ENCODE peak calls at places on chromosome 22, in four cellular contexts. R is mesendoderm, X is neural progenitor cell, Z is AG10803. F is an unnamed sample.

GRCh38 chr22:38034278-38034882 is 22.8 kb upstream of the PICK1 start:
- DNase-seq in R (peak; percentile 94), X (peak; percentile 79), Z (peak; percentile 82), F (no peak)

GRCh38 chr22:28408702-28409101 is 270.9 kb downstream of the TTC28 start:
- DNase-seq in R (no peak), X (no peak), Z (no peak), F (no peak)

GRCh38 chr22:42945736-42946135 is 69.2 kb downstream of the PACSIN2 start:
- DNase-seq in R (peak; percentile 75), X (no peak), Z (no peak), F (no peak)

GRCh38 chr22:42294034-42294985 is 23.9 kb upstream of the TCF20 start:
- DNase-seq in R (peak; percentile 89), X (peak; percentile 93), Z (peak; percentile 24), F (peak; percentile 91)

GRCh38 chr22:39913886-39914285 is 13.0 kb downstream of the GRAP2 start:
- DNase-seq in R (no peak), X (peak; percentile 85), Z (no peak), F (no peak)

GRCh38 chr22:50656122-50657070 is 16.2 kb upstream of the SHANK3 start:
- DNase-seq in R (peak; percentile 51), X (no peak), Z (peak; percentile 55), F (no peak)

GRCh38 chr22:43698403-43698802 is 113.7 kb downstream of the EFCAB6 start:
- DNase-seq in R (no peak), X (no peak), Z (peak; percentile 2), F (no peak)

GRCh38 chr22:28874061-28874460 is 9.3 kb upstream of the ZNRF3 start:
- DNase-seq in R (no peak), X (no peak), Z (no peak), F (no peak)

GRCh38 chr22:50260801-50261614 is 475 bp downstream of the MAPK12 start:
- DNase-seq in R (no peak), X (peak; percentile 73), Z (peak; percentile 61), F (peak; percentile 68)

GRCh38 chr22:49166211-49166610 is 661.5 kb downstream of the BRD1 start:
- DNase-seq in R (no peak), X (no peak), Z (no peak), F (no peak)

GRCh38 chr22:47237890-47238480 is 475.5 kb downstream of the TBC1D22A start:
- DNase-seq in R (no peak), X (no peak), Z (no peak), F (no peak)

GRCh38 chr22:40979198-40979597 is 28.0 kb downstream of the RBX1 start:
- DNase-seq in R (no peak), X (no peak), Z (no peak), F (no peak)

GRCh38 chr22:30290679-30291333 is 1.5 kb upstream of the CASTOR1 start:
- DNase-seq in R (peak; percentile 86), X (peak; percentile 48), Z (peak; percentile 75), F (no peak)

GRCh38 chr22:41966607-41967240 is 2.5 kb upstream of the SEPTIN3 start:
- DNase-seq in R (peak; percentile 97), X (peak; percentile 58), Z (peak; percentile 93), F (no peak)

GRCh38 chr22:38296372-38296771 is 20.9 kb downstream of the CSNK1E start:
- DNase-seq in R (no peak), X (no peak), Z (no peak), F (no peak)

GRCh38 chr22:19109198-19110063 is 12.8 kb downstream of the DGCR2 start:
- DNase-seq in R (no peak), X (no peak), Z (peak; percentile 78), F (no peak)

GRCh38 chr22:40107756-40108437 is 69.8 kb upstream of the TNRC6B start:
- DNase-seq in R (peak; percentile 11), X (no peak), Z (peak; percentile 72), F (no peak)

GRCh38 chr22:22047776-22048175 is 65.2 kb upstream of the TOP3B start:
- DNase-seq in R (no peak), X (no peak), Z (no peak), F (no peak)

GRCh38 chr22:30002861-30003489 is 77.3 kb upstream of the HORMAD2 start:
- DNase-seq in R (no peak), X (no peak), Z (no peak), F (no peak)

GRCh38 chr22:19788661-19789225 is 28.2 kb downstream of the TBX1 start:
- DNase-seq in R (no peak), X (no peak), Z (no peak), F (no peak)

GRCh38 chr22:21965762-21966288 is 13.2 kb upstream of the PPM1F start:
- DNase-seq in R (no peak), X (no peak), Z (no peak), F (no peak)

GRCh38 chr22:22159384-22159783 is 85.2 kb upstream of the VPREB1 start:
- DNase-seq in R (no peak), X (no peak), Z (no peak), F (no peak)

GRCh38 chr22:48974443-48975251 is 853.0 kb downstream of the BRD1 start:
- DNase-seq in R (peak; percentile 47), X (peak; percentile 18), Z (no peak), F (no peak)

GRCh38 chr22:46045459-46046298 is 68.7 kb upstream of the WNT7B start:
- DNase-seq in R (no peak), X (no peak), Z (no peak), F (no peak)

F was measured in nephron progenitor cell.